ENCODE peak calls at places on chromosomes 1 and 21, in nine cellular contexts. V is mesothelial cell of epicardium; W is Daoy; Z is HTR-8/SVneo; F is Peyer's patch; C is BE2C; X is WERI-Rb-1; N is NCI-H1048; M is activated CD8-positive, alpha-beta T cell treated with anti-CD3 and anti-CD28 coated beads, Interleukin-2, amount 10 ng/mL, durations not matched to agents 7 days and 5 days. P is an unnamed sample.

GRCh38 chr1:2414297-2414958 is 2.1 kb upstream of the PEX10 start:
- DNase-seq in W (peak; percentile 81), C (peak; percentile 71), Z (peak; percentile 73), F (peak; percentile 79), X (peak; percentile 80), N (peak; percentile 29), M (peak; percentile 89), V (peak; percentile 75), P (peak; percentile 44)

GRCh38 chr1:54314691-54315455 is 91.3 kb downstream of the SSBP3 start:
- DNase-seq in X (peak; percentile 87), W (no peak), N (no peak), M (no peak), Z (no peak), F (no peak), C (no peak), V (no peak), P (no peak)

GRCh38 chr1:202852163-202852904 is 36.6 kb downstream of the RABIF start:
- DNase-seq in F (no peak), M (peak; percentile 70), X (peak; percentile 92), Z (peak; percentile 74), C (peak; percentile 58), V (no peak), W (peak; percentile 69), N (no peak), P (no peak)

GRCh38 chr1:12142891-12143630 is 23.7 kb upstream of the TNFRSF1B start:
- DNase-seq in F (peak; percentile 59), W (no peak), X (no peak), V (no peak), N (no peak), Z (no peak), C (no peak), M (no peak), P (no peak)

GRCh38 chr1:8539683-8540082 is 221.8 kb downstream of the SLC45A1 start:
- DNase-seq in C (no peak), V (no peak), M (no peak), N (no peak), W (no peak), Z (no peak), F (no peak), X (no peak), P (no peak)

GRCh38 chr1:43565600-43566360 is 35.1 kb downstream of the PTPRF start:
- DNase-seq in N (no peak), V (peak; percentile 55), M (peak; percentile 71), C (peak; percentile 79), X (peak; percentile 92), F (no peak), W (no peak), Z (no peak), P (no peak)

GRCh38 chr1:214838351-214838750 is 235.4 kb downstream of the CENPF start:
- DNase-seq in F (no peak), V (no peak), M (no peak), Z (no peak), C (no peak), N (no peak), W (no peak), X (no peak), P (no peak)

GRCh38 chr1:31762726-31763670 is 1.1 kb downstream of the ADGRB2 start:
- DNase-seq in C (peak; percentile 90), X (peak; percentile 81), Z (peak; percentile 68), M (peak; percentile 55), V (peak; percentile 63), W (peak; percentile 87), F (peak; percentile 69), N (peak; percentile 53), P (peak; percentile 57)

GRCh38 chr1:93681095-93681548 is 515 bp downstream of the BCAR3 start:
- DNase-seq in Z (no peak), X (peak; percentile 13), M (no peak), F (no peak), W (peak; percentile 68), V (no peak), N (no peak), C (peak; percentile 24), P (no peak)

GRCh38 chr1:185314416-185314815 is 2.6 kb downstream of the IVNS1ABP start:
- DNase-seq in W (peak; percentile 11), M (no peak), C (no peak), Z (no peak), N (no peak), X (no peak), F (no peak), V (no peak), P (no peak)

GRCh38 chr1:5632814-5633213 is 359.4 kb downstream of the NPHP4 start:
- DNase-seq in W (no peak), V (no peak), X (no peak), N (no peak), M (no peak), Z (no peak), F (no peak), C (no peak), P (no peak)

GRCh38 chr21:42596657-42597056 is 56.8 kb upstream of the PDE9A start:
- DNase-seq in V (no peak), W (no peak), F (no peak), X (no peak), Z (no peak), M (no peak), N (no peak), C (no peak), P (no peak)

GRCh38 chr1:7893529-7894180 is 40.8 kb upstream of the UTS2 start:
- DNase-seq in C (no peak), Z (no peak), N (no peak), W (peak; percentile 94), X (no peak), F (no peak), M (no peak), V (no peak), P (peak; percentile 52)

GRCh38 chr1:228088586-228089498 is 6.3 kb downstream of the ARF1 start:
- DNase-seq in M (no peak), N (no peak), W (no peak), X (no peak), V (no peak), Z (no peak), F (no peak), C (no peak), P (no peak)

GRCh38 chr1:3928622-3929021 is 28.6 kb upstream of the C1orf174 start:
- DNase-seq in N (no peak), C (no peak), X (no peak), Z (no peak), M (no peak), W (no peak), V (no peak), F (no peak), P (no peak)

GRCh38 chr1:93874025-93874651 is 4.9 kb downstream of the DNTTIP2 start:
- DNase-seq in X (peak; percentile 12), W (peak; percentile 37), C (no peak), Z (peak; percentile 12), M (no peak), F (no peak), V (no peak), N (no peak), P (no peak)

GRCh38 chr1:206946261-206946660 is at the start of gene PIGR:
- DNase-seq in V (no peak), Z (no peak), N (no peak), C (no peak), M (no peak), X (no peak), F (no peak), W (no peak), P (no peak)

GRCh38 chr1:89065077-89065868 is at the start of gene GBP1:
- DNase-seq in V (no peak), W (peak; percentile 69), F (no peak), M (peak; percentile 43), Z (peak; percentile 10), N (no peak), X (no peak), C (no peak), P (no peak)

GRCh38 chr1:229238674-229239415 is 32.1 kb upstream of the RAB4A start:
- DNase-seq in V (no peak), C (no peak), M (no peak), F (no peak), X (no peak), Z (no peak), W (no peak), N (no peak), P (no peak)